ENCODE peak calls at places on chromosomes 4 and X, in eight cellular contexts. C, K, J, S, F, X, V and P are unnamed samples. For H3K4me1 and H3K36me3, the result is how much of the 10 kb centered on the place peaks cover.

GRCh38 chr4:169070895-169071218 is 60.8 kb upstream of the CBR4 start:
- DNase-seq in J (peak), F (peak), S (no peak), C (no peak), X (no peak), K (peak), V (no peak), P (no peak)

GRCh38 chrX:17414839-17415238 is 39.8 kb downstream of the NHS start:
- DNase-seq in V (no peak), J (peak), X (no peak), F (peak), S (no peak), C (no peak), K (no peak), P (no peak)

GRCh38 chrX:154036513-154036912 is 16.8 kb upstream of the IRAK1 start:
- DNase-seq in J (no peak), C (no peak), X (no peak), V (no peak), K (no peak), F (no peak), S (no peak), P (no peak)

GRCh38 chr4:165328708-165329107 is 1.2 kb downstream of the MSMO1 start:
- DNase-seq in S (no peak), J (peak), C (no peak), X (no peak), K (peak), F (no peak), V (no peak), P (no peak)

GRCh38 chrX:135112096-135112729 is 8.1 kb downstream of the ETDB start:
- DNase-seq in V (no peak), S (no peak), F (no peak), J (peak), C (no peak), K (no peak), X (no peak), P (no peak)

GRCh38 chr4:55545681-55546632 is 752 bp downstream of the CLOCK start:
- DNase-seq in V (peak), K (peak), J (peak), C (peak), S (peak), F (peak), X (peak), P (peak)

GRCh38 chrX:3295731-3296130 is 50.7 kb downstream of the MXRA5 start:
- DNase-seq in X (no peak), K (no peak), V (no peak), S (no peak), J (peak), F (no peak), C (no peak), P (no peak)

GRCh38 chr4:124409044-124409443 is 303.5 kb downstream of the ANKRD50 start:
- DNase-seq in C (no peak), X (no peak), K (no peak), J (no peak), F (no peak), S (no peak), V (no peak), P (no peak)

GRCh38 chrX:45889471-45889870 is 655.8 kb downstream of the ZNF674 start:
- DNase-seq in C (peak), X (no peak), F (no peak), S (no peak), J (no peak), K (peak), V (no peak), P (no peak)

GRCh38 chrX:44889824-44890223 is 16.8 kb downstream of the KDM6A start:
- DNase-seq in J (no peak), S (no peak), V (no peak), X (no peak), K (no peak), F (no peak), C (no peak), P (no peak)

GRCh38 chr4:9968472-9968871 is 52.8 kb downstream of the SLC2A9 start:
- DNase-seq in C (no peak), F (no peak), V (no peak), X (no peak), S (no peak), J (no peak), K (no peak), P (no peak)

GRCh38 chr4:182189107-182189878 is 53.9 kb upstream of the TENM3 start:
- DNase-seq in V (no peak), C (peak), X (no peak), K (no peak), J (no peak), F (no peak), S (no peak), P (no peak)

GRCh38 chr4:74435296-74435695 is 9.6 kb upstream of the AREG start:
- DNase-seq in F (no peak), X (no peak), S (no peak), V (no peak), J (no peak), K (no peak), C (no peak), P (no peak)

GRCh38 chr4:133513891-133514290 is 364.8 kb downstream of the PCDH10 start:
- DNase-seq in J (no peak), C (no peak), K (no peak), S (no peak), V (no peak), F (no peak), X (no peak), P (no peak)

GRCh38 chr4:53671757-53672156 is 80.5 kb upstream of the LNX1 start:
- DNase-seq in V (no peak), K (no peak), F (peak), J (no peak), X (no peak), C (no peak), S (no peak), P (no peak)

DNA sequence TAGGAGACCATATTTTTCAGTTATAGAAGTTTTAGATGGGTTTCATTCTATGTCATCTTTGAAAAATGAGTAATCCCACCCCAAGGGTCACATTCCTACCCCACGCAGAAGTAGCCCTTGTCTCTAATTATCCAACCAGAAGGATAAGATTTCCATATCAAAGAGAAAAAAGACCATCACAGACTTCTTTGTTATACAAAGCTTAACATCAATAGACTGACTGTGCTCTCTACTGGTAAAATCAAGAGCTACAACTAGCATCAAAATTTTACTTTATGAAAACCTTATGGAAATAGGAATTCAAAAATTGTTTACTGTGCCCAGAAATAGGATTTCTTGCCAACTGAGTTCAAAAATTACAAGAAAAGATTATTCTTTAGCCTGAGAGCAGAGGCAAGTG is 24.9 kb downstream of the TNMD start:
- DNase-seq in S (no peak), J (no peak), V (no peak), F (no peak), K (no peak), C (no peak), X (no peak), P (no peak)
- TF ChIP-seq CTCF in S (no peak), J (no peak), V (no peak), F (no peak), K (no peak), C (peak), X (peak), P (no peak)

DNA sequence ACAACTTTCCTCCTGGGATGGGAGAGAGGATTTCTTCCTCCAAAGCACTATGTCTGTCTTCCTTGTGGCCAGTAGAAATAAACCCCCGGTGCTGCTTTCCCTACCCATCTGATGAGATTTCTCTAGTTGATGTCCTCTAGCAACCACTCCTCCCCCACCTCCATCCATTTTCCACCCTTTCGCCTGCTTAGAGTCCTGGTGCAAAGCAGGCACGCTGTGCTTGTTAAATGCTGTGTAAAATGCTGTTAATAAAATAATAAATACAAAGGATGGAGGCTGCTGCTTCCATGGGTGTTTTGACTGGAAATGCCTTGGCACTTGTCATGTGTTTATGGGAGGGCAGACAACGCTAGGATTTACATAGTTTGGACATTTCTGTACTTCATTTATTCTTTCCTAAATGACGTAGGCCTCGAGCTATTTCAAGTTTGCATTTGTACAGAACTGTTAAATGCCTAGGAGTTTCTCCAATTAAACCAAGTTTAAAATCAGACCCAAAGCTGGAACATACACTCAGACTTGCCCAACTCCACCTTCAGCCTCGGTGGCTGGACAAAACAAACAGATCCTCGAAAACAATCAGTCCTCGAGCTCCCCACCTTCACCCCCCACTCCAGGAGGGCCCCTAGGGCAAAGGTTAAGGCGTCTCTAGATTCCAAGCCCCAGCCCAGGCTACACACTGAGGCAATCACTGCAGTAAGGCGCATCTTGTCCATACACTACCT is 10.0 kb downstream of the BCOR start:
- DNase-seq in F (no peak), J (no peak), X (no peak), K (no peak), V (no peak), S (no peak), C (no peak), P (no peak)
- H3K4me1 ChIP-seq in F (under half), J (under half), X (half or more), K (half or more), V (under half), S (half or more), C (under half), P (under half)

GRCh38 chr4:153514001-153514526 is 47.9 kb downstream of the TMEM131L start:
- DNase-seq in C (no peak), V (no peak), J (no peak), F (no peak), K (no peak), X (no peak), S (no peak), P (no peak)
- H3K36me3 ChIP-seq in C (under half), V (under half), J (under half), F (under half), K (under half), X (under half), S (under half), P (under half)

GRCh38 chrX:56563231-56564116 is at the start of gene UBQLN2:
- DNase-seq in F (peak), V (peak), C (peak), J (peak), K (peak), S (peak), X (peak), P (peak)
- TF ChIP-seq CTCF in F (no peak), V (no peak), C (peak), J (no peak), K (no peak), S (no peak), X (no peak), P (no peak)

DNA sequence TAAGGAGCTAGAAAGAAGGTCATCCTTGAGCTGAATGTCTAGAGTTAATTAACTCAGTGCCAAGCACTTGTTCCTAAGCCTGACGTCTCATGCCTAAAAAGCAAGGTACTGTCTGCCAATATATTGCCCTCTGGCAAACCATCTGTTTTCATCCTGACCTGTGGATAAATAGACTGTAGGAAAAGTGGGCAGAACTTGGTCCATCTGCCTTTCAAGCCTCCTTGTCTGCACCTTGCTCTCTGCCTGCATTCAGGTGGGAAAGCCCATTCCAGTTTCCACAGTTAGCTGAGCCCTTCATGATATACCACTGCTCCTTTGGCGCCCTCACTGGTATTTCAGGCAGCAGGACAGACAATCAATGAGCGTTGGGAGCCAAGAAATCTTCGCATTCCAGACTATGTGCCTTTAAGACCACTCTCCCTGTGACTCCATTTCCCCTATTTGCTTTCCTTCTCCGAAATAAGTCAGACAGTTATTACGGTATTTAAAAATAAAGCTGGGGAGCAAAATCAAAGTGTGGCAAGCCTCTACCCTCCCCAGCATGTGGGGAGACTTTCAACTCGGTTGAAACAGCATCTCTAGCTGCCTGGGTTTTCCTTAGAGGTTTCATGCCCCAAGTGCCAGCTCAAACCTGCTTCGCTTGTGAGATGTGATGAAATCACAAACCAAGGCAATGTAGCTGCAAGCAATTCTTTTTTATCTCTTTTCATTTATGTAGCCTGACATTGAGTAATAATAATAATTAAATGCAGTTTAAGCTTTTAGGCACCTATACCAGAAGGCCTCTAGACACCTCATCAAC is 2.5 kb upstream of the CCDC149 start:
- DNase-seq in F (no peak), J (no peak), V (no peak), K (peak), C (no peak), S (no peak), X (no peak), P (no peak)
- H3K4me1 ChIP-seq in F (under half), J (under half), V (under half), K (under half), C (under half), S (under half), X (under half), P (under half)